ENCODE peak calls at places on chromosomes 4 and X, in five cellular contexts. One of them, this sample, is unnamed. For H3K4me1, the result is how much of the 10 kb centered on the place peaks cover.

GRCh38 chr4:26325191-26325590 is 4.4 kb downstream of the RBPJ start:
- DNase-seq in MM.1S: peak
- DNase-seq in esophagus muscularis mucosa: no peak
- DNase-seq in upper lobe of left lung: no peak
- DNase-seq in tibial artery: no peak
- DNase-seq in this sample: no peak

GRCh38 chr4:169252339-169253086 is 18.2 kb downstream of the SH3RF1 start:
- DNase-seq in MM.1S: no peak
- DNase-seq in upper lobe of left lung: no peak
- DNase-seq in esophagus muscularis mucosa: no peak
- DNase-seq in tibial artery: no peak
- DNase-seq in this sample: no peak

GRCh38 chr4:185002784-185003183 is 15.5 kb upstream of the HELT start:
- DNase-seq in esophagus muscularis mucosa: no peak
- DNase-seq in MM.1S: no peak
- DNase-seq in upper lobe of left lung: peak
- DNase-seq in tibial artery: no peak
- DNase-seq in this sample: no peak

GRCh38 chrX:2542826-2543551 is 42.2 kb upstream of the DHRSX start:
- DNase-seq in tibial artery: no peak
- DNase-seq in upper lobe of left lung: no peak
- DNase-seq in MM.1S: no peak
- DNase-seq in esophagus muscularis mucosa: no peak
- DNase-seq in this sample: no peak

GRCh38 chr4:24244663-24245519 is 339.5 kb downstream of the DHX15 start:
- DNase-seq in esophagus muscularis mucosa: no peak
- DNase-seq in tibial artery: peak
- DNase-seq in MM.1S: no peak
- DNase-seq in upper lobe of left lung: no peak
- DNase-seq in this sample: no peak

GRCh38 chrX:114210879-114211278 is 373.0 kb upstream of the HTR2C start:
- DNase-seq in tibial artery: no peak
- DNase-seq in upper lobe of left lung: no peak
- DNase-seq in esophagus muscularis mucosa: no peak
- DNase-seq in MM.1S: no peak
- DNase-seq in this sample: no peak

GRCh38 chrX:68686684-68687045 is 39.2 kb downstream of the STARD8 start:
- DNase-seq in upper lobe of left lung: peak
- DNase-seq in esophagus muscularis mucosa: peak
- DNase-seq in tibial artery: no peak
- DNase-seq in MM.1S: no peak
- DNase-seq in this sample: no peak

GRCh38 chr4:832108-832507 is 6.2 kb upstream of the CPLX1 start:
- DNase-seq in upper lobe of left lung: no peak
- DNase-seq in MM.1S: no peak
- DNase-seq in esophagus muscularis mucosa: no peak
- DNase-seq in tibial artery: no peak
- DNase-seq in this sample: no peak

GRCh38 chrX:21747523-21747922 is 10.4 kb downstream of the SMPX start:
- DNase-seq in tibial artery: no peak
- DNase-seq in esophagus muscularis mucosa: no peak
- DNase-seq in upper lobe of left lung: no peak
- DNase-seq in MM.1S: no peak
- DNase-seq in this sample: no peak

GRCh38 chrX:66728818-66729271 is 90.0 kb upstream of the EDA2R start:
- DNase-seq in upper lobe of left lung: peak
- DNase-seq in tibial artery: peak
- DNase-seq in esophagus muscularis mucosa: no peak
- DNase-seq in MM.1S: peak
- DNase-seq in this sample: peak

GRCh38 chr4:2843023-2843908 is at the start of gene ADD1:
- DNase-seq in upper lobe of left lung: peak
- DNase-seq in MM.1S: peak
- DNase-seq in tibial artery: peak
- DNase-seq in esophagus muscularis mucosa: peak
- DNase-seq in this sample: peak

GRCh38 chr4:72564184-72564583 is 4.8 kb downstream of the ADAMTS3 start:
- DNase-seq in upper lobe of left lung: no peak
- DNase-seq in MM.1S: no peak
- DNase-seq in esophagus muscularis mucosa: no peak
- DNase-seq in tibial artery: peak
- DNase-seq in this sample: no peak

GRCh38 chrX:28177202-28177601 is 196.0 kb upstream of the DCAF8L1 start:
- DNase-seq in MM.1S: no peak
- DNase-seq in upper lobe of left lung: no peak
- DNase-seq in esophagus muscularis mucosa: no peak
- DNase-seq in tibial artery: no peak
- DNase-seq in this sample: peak

GRCh38 chr4:88005086-88005485 is 2.3 kb upstream of the PKD2 start:
- DNase-seq in esophagus muscularis mucosa: no peak
- DNase-seq in MM.1S: no peak
- DNase-seq in upper lobe of left lung: no peak
- DNase-seq in tibial artery: peak
- DNase-seq in this sample: no peak

GRCh38 chrX:105837227-105837626 is 14.9 kb downstream of the NRK start:
- DNase-seq in esophagus muscularis mucosa: no peak
- DNase-seq in MM.1S: no peak
- DNase-seq in upper lobe of left lung: no peak
- DNase-seq in tibial artery: peak
- DNase-seq in this sample: no peak

GRCh38 chrX:138745215-138745614 is 33.7 kb upstream of the FGF13 start:
- DNase-seq in MM.1S: peak
- DNase-seq in esophagus muscularis mucosa: no peak
- DNase-seq in tibial artery: no peak
- DNase-seq in upper lobe of left lung: no peak
- DNase-seq in this sample: peak

GRCh38 chr4:76562161-76562560 is 127.1 kb downstream of the SHROOM3 start:
- DNase-seq in tibial artery: no peak
- DNase-seq in MM.1S: no peak
- DNase-seq in upper lobe of left lung: no peak
- DNase-seq in esophagus muscularis mucosa: no peak
- DNase-seq in this sample: no peak

GRCh38 chrX:86021652-86022289 is 25.6 kb downstream of the CHM start:
- DNase-seq in MM.1S: no peak
- DNase-seq in tibial artery: no peak
- DNase-seq in upper lobe of left lung: no peak
- DNase-seq in esophagus muscularis mucosa: no peak
- DNase-seq in this sample: no peak

GRCh38 chrX:141936080-141936479 is 32.4 kb downstream of the MAGEC1 start:
- DNase-seq in tibial artery: no peak
- DNase-seq in esophagus muscularis mucosa: no peak
- DNase-seq in MM.1S: peak
- DNase-seq in upper lobe of left lung: no peak
- DNase-seq in this sample: no peak

GRCh38 chr4:119783200-119783978 is 154.8 kb upstream of the PDE5A start:
- DNase-seq in tibial artery: no peak
- DNase-seq in esophagus muscularis mucosa: no peak
- DNase-seq in upper lobe of left lung: no peak
- DNase-seq in MM.1S: peak
- DNase-seq in this sample: no peak

GRCh38 chr4:119104644-119105273 is 30.9 kb upstream of the MYOZ2 start:
- DNase-seq in MM.1S: no peak
- DNase-seq in upper lobe of left lung: no peak
- DNase-seq in esophagus muscularis mucosa: no peak
- DNase-seq in tibial artery: no peak
- DNase-seq in this sample: no peak

GRCh38 chr4:42632653-42633382 is 24.1 kb downstream of the ATP8A1 start:
- DNase-seq in MM.1S: no peak
- DNase-seq in tibial artery: no peak
- DNase-seq in esophagus muscularis mucosa: no peak
- DNase-seq in upper lobe of left lung: no peak
- DNase-seq in this sample: no peak
- H3K4me1 ChIP-seq in MM.1S: under half
- H3K4me1 ChIP-seq in tibial artery: under half
- H3K4me1 ChIP-seq in esophagus muscularis mucosa: under half
- H3K4me1 ChIP-seq in upper lobe of left lung: under half
- H3K4me1 ChIP-seq in this sample: under half

GRCh38 chr4:158170691-158171455 is 2.0 kb downstream of the GASK1B start:
- DNase-seq in esophagus muscularis mucosa: no peak
- DNase-seq in MM.1S: no peak
- DNase-seq in upper lobe of left lung: peak
- DNase-seq in tibial artery: peak
- DNase-seq in this sample: peak
- TF ChIP-seq CTCF in esophagus muscularis mucosa: peak
- TF ChIP-seq CTCF in MM.1S: peak
- TF ChIP-seq CTCF in upper lobe of left lung: peak
- TF ChIP-seq CTCF in tibial artery: peak
- TF ChIP-seq CTCF in this sample: peak

DNA sequence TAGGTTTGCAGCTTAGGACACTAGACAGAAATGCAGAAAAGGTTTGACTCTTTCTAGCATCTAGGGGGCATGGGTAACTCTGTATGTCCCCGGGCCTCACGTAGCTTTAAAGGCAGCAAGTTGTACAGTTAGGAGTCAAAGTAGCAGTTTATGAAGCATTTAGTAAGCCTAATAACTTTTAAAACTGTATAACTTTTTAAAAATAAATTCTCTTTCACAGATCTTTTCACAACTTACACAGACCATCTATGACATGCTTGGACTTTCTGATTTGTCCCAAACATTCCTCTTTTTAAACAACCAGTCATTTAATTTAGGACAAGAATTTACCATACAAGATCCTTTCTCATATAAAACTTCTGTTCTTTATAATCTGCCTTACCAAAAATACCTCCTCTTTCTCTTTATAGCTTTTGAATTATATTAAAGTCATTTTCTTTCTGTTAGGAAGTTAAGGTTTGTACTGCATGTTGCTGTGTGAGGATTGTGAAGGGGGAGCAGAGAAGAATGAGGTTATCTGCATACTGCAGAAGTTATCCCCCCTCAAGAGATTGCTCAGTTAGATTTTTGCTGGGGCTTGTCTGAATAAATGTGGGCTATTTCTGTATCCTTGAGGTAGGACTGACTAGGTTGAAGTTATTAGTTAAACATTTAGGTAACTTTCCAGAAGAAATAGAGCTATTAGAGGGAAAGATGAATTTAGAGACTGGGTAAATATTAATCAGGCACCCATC is 94.3 kb downstream of the CPE start:
- DNase-seq in MM.1S: no peak
- DNase-seq in tibial artery: no peak
- DNase-seq in esophagus muscularis mucosa: no peak
- DNase-seq in upper lobe of left lung: no peak
- DNase-seq in this sample: no peak
- H3K4me3 ChIP-seq in MM.1S: no peak
- H3K4me3 ChIP-seq in tibial artery: no peak
- H3K4me3 ChIP-seq in esophagus muscularis mucosa: no peak
- H3K4me3 ChIP-seq in upper lobe of left lung: no peak
- H3K4me3 ChIP-seq in this sample: no peak

GRCh38 chr4:152103181-152103901 is 342.5 kb upstream of the GATB start:
- DNase-seq in MM.1S: no peak
- DNase-seq in tibial artery: no peak
- DNase-seq in upper lobe of left lung: no peak
- DNase-seq in esophagus muscularis mucosa: peak
- DNase-seq in this sample: peak
- H3K4me1 ChIP-seq in MM.1S: under half
- H3K4me1 ChIP-seq in tibial artery: under half
- H3K4me1 ChIP-seq in upper lobe of left lung: under half
- H3K4me1 ChIP-seq in esophagus muscularis mucosa: under half
- H3K4me1 ChIP-seq in this sample: half or more

GRCh38 chrX:8760021-8760420 is 28.1 kb upstream of the ANOS1 start:
- DNase-seq in upper lobe of left lung: no peak
- DNase-seq in MM.1S: no peak
- DNase-seq in tibial artery: no peak
- DNase-seq in esophagus muscularis mucosa: no peak
- DNase-seq in this sample: no peak
- TF ChIP-seq CTCF in upper lobe of left lung: no peak
- TF ChIP-seq CTCF in MM.1S: no peak
- TF ChIP-seq CTCF in tibial artery: no peak
- TF ChIP-seq CTCF in esophagus muscularis mucosa: no peak
- TF ChIP-seq CTCF in this sample: no peak

This sample was measured in Caco-2.